ENCODE peak calls at places on chromosomes 16 and 17, in five cellular contexts. One of them, this sample, is unnamed.

GRCh38 chr17:78304549-78305037 is 55.3 kb downstream of the SOCS3 start:
- DNase-seq in activated naive CD8-positive, alpha-beta T cell treated with anti-CD3 and anti-CD28 coated beads for 36 hours: no peak
- DNase-seq in brain microvascular endothelial cell: no peak
- DNase-seq in astrocyte of the cerebellum: no peak
- DNase-seq in mucosa of descending colon: no peak
- DNase-seq in this sample: peak; percentile 64

GRCh38 chr16:21501869-21502667 is 97.3 kb upstream of the METTL9 start:
- DNase-seq in mucosa of descending colon: peak; percentile 98
- DNase-seq in brain microvascular endothelial cell: peak; percentile 92
- DNase-seq in activated naive CD8-positive, alpha-beta T cell treated with anti-CD3 and anti-CD28 coated beads for 36 hours: peak; percentile 98
- DNase-seq in astrocyte of the cerebellum: peak; percentile 94
- DNase-seq in this sample: peak; percentile 93

GRCh38 chr17:17414316-17414937 is 62.4 kb upstream of the MED9 start:
- DNase-seq in mucosa of descending colon: no peak
- DNase-seq in activated naive CD8-positive, alpha-beta T cell treated with anti-CD3 and anti-CD28 coated beads for 36 hours: no peak
- DNase-seq in brain microvascular endothelial cell: no peak
- DNase-seq in astrocyte of the cerebellum: peak; percentile 88
- DNase-seq in this sample: peak; percentile 47

GRCh38 chr16:85665373-85665740 is 23.4 kb downstream of the GINS2 start:
- DNase-seq in mucosa of descending colon: no peak
- DNase-seq in activated naive CD8-positive, alpha-beta T cell treated with anti-CD3 and anti-CD28 coated beads for 36 hours: no peak
- DNase-seq in astrocyte of the cerebellum: no peak
- DNase-seq in brain microvascular endothelial cell: no peak
- DNase-seq in this sample: no peak

GRCh38 chr16:11833951-11834695 is 17.2 kb downstream of the RSL1D1 start:
- DNase-seq in activated naive CD8-positive, alpha-beta T cell treated with anti-CD3 and anti-CD28 coated beads for 36 hours: no peak
- DNase-seq in astrocyte of the cerebellum: no peak
- DNase-seq in brain microvascular endothelial cell: peak; percentile 79
- DNase-seq in mucosa of descending colon: no peak
- DNase-seq in this sample: no peak

GRCh38 chr16:64375386-64375980 is 746.4 kb downstream of the CDH11 start:
- DNase-seq in mucosa of descending colon: no peak
- DNase-seq in activated naive CD8-positive, alpha-beta T cell treated with anti-CD3 and anti-CD28 coated beads for 36 hours: no peak
- DNase-seq in astrocyte of the cerebellum: no peak
- DNase-seq in brain microvascular endothelial cell: peak; percentile 24
- DNase-seq in this sample: no peak

GRCh38 chr16:18827890-18828289 is 26.5 kb upstream of the ARL6IP1 start:
- DNase-seq in activated naive CD8-positive, alpha-beta T cell treated with anti-CD3 and anti-CD28 coated beads for 36 hours: no peak
- DNase-seq in brain microvascular endothelial cell: no peak
- DNase-seq in astrocyte of the cerebellum: no peak
- DNase-seq in mucosa of descending colon: no peak
- DNase-seq in this sample: no peak

GRCh38 chr16:1745900-1746692 is 25.2 kb downstream of the NME3 start:
- DNase-seq in mucosa of descending colon: no peak
- DNase-seq in brain microvascular endothelial cell: peak; percentile 93
- DNase-seq in astrocyte of the cerebellum: peak; percentile 90
- DNase-seq in activated naive CD8-positive, alpha-beta T cell treated with anti-CD3 and anti-CD28 coated beads for 36 hours: no peak
- DNase-seq in this sample: no peak

GRCh38 chr16:85621698-85622433 is 8.7 kb downstream of the GSE1 start:
- DNase-seq in activated naive CD8-positive, alpha-beta T cell treated with anti-CD3 and anti-CD28 coated beads for 36 hours: no peak
- DNase-seq in brain microvascular endothelial cell: no peak
- DNase-seq in astrocyte of the cerebellum: no peak
- DNase-seq in mucosa of descending colon: peak; percentile 77
- DNase-seq in this sample: no peak

GRCh38 chr17:27546624-27547300 is 84.2 kb upstream of the LGALS9 start:
- DNase-seq in mucosa of descending colon: no peak
- DNase-seq in astrocyte of the cerebellum: no peak
- DNase-seq in activated naive CD8-positive, alpha-beta T cell treated with anti-CD3 and anti-CD28 coated beads for 36 hours: no peak
- DNase-seq in brain microvascular endothelial cell: no peak
- DNase-seq in this sample: no peak

GRCh38 chr16:56513972-56514371 is 5.9 kb downstream of the BBS2 start:
- DNase-seq in brain microvascular endothelial cell: peak; percentile 70
- DNase-seq in mucosa of descending colon: peak; percentile 78
- DNase-seq in astrocyte of the cerebellum: peak; percentile 47
- DNase-seq in activated naive CD8-positive, alpha-beta T cell treated with anti-CD3 and anti-CD28 coated beads for 36 hours: peak; percentile 15
- DNase-seq in this sample: peak; percentile 41